ENCODE peak calls at places on chromosomes 11 and 22, in nine cellular contexts. M, P, Q, S, D, O, F, W and G are unnamed samples.

GRCh38 chr11:36372101-36372767 is 76.1 kb downstream of the PRR5L start:
- DNase-seq in M (no peak), P (no peak), Q (no peak), S (no peak), D (no peak), O (no peak), F (peak), W (no peak), G (no peak)

GRCh38 chr11:224424-224823 is 11.7 kb downstream of the SIRT3 start:
- DNase-seq in M (no peak), P (no peak), Q (no peak), S (no peak), D (no peak), O (peak), F (no peak), W (no peak), G (no peak)

GRCh38 chr11:126011220-126011619 is 51.4 kb downstream of the CDON start:
- DNase-seq in M (no peak), P (no peak), Q (no peak), S (no peak), D (no peak), O (no peak), F (no peak), W (no peak), G (no peak)

GRCh38 chr11:1759151-1759850 is 4.4 kb downstream of the CTSD start:
- DNase-seq in M (no peak), P (no peak), Q (no peak), S (no peak), D (no peak), O (peak), F (no peak), W (no peak), G (no peak)

GRCh38 chr11:18230859-18231258 is 5.7 kb downstream of the SAA4 start:
- DNase-seq in M (no peak), P (no peak), Q (no peak), S (no peak), D (no peak), O (no peak), F (no peak), W (no peak), G (no peak)

GRCh38 chr11:57618438-57618837 is 21.0 kb downstream of the SERPING1 start:
- DNase-seq in M (no peak), P (no peak), Q (no peak), S (no peak), D (no peak), O (no peak), F (no peak), W (no peak), G (no peak)

GRCh38 chr11:15158351-15159015 is 43.8 kb downstream of the INSC start:
- DNase-seq in M (no peak), P (no peak), Q (no peak), S (peak), D (no peak), O (no peak), F (peak), W (no peak), G (no peak)

GRCh38 chr11:65204646-65205601 is 23.2 kb downstream of the CAPN1 start:
- DNase-seq in M (peak), P (peak), Q (peak), S (peak), D (no peak), O (peak), F (peak), W (no peak), G (no peak)

GRCh38 chr11:10716543-10717259 is 23.1 kb upstream of the IRAG1 start:
- DNase-seq in M (no peak), P (no peak), Q (no peak), S (no peak), D (no peak), O (no peak), F (peak), W (no peak), G (no peak)

GRCh38 chr11:64314146-64314804 is 3.1 kb downstream of the TRMT112 start:
- DNase-seq in M (no peak), P (no peak), Q (no peak), S (peak), D (no peak), O (no peak), F (peak), W (no peak), G (no peak)

GRCh38 chr11:7490054-7490453 is 4.7 kb downstream of the OLFML1 start:
- DNase-seq in M (no peak), P (no peak), Q (no peak), S (peak), D (no peak), O (no peak), F (peak), W (no peak), G (no peak)

GRCh38 chr22:43014062-43014875 is 680 bp downstream of the PACSIN2 start:
- DNase-seq in M (peak), P (peak), Q (peak), S (peak), D (no peak), O (peak), F (peak), W (peak), G (peak)

GRCh38 chr22:43013355-43014061 is 1.4 kb downstream of the PACSIN2 start:
- DNase-seq in M (peak), P (no peak), Q (peak), S (peak), D (no peak), O (no peak), F (peak), W (no peak), G (peak)

GRCh38 chr22:43015677-43016042 is 711 bp upstream of the PACSIN2 start:
- DNase-seq in M (no peak), P (no peak), Q (no peak), S (no peak), D (no peak), O (no peak), F (no peak), W (no peak), G (no peak)

GRCh38 chr22:43017525-43018290 is 2.8 kb upstream of the PACSIN2 start:
- DNase-seq in M (no peak), P (no peak), Q (no peak), S (no peak), D (no peak), O (no peak), F (no peak), W (no peak), G (no peak)

DNA sequence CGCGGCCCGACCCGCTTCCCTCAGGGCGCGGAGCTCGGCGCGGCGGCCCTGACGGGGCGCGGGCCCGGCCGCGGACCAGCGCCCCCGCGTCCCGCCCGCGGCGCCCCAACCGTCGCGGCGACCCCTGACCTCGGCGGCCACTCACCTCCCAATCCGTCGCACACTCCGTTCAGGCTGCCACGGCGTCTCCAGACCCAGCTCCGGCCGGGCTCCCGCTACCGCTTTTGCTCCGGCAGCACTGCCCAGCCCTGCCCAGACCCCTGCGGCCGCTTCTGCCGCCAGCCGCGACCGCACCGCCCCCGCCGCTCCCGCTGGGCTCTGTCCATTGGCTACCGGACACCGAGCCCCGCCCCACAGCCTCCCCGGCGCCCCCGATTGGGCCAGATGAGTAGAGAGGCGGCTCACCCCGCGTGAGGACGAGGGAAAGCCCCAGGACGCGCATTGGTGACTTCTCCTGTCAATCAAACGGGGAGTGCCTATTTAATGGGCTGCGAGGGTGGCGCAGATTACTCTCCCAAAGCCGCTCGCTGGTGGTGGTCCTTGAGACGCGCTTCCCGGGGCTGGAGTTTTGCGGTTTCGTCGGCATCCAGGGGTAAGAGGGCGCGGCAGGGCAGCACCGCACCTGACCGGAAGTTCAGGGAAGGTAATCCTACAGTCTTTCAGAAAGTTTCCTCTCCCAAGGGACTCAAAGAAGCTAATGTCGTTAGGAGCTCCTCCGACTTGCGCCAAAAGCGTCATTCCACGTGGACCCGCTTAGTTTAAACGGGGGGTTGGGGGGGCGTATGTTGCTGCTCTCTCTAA is at the start of gene PACSIN2:
- DNase-seq in M (peak), P (peak), Q (peak), S (peak), D (peak), O (peak), F (peak), W (peak), G (peak)
- H3K27ac ChIP-seq in M (peak), P (peak), Q (peak), S (no peak), D (peak), O (peak), F (peak), W (peak), G (peak)

DNA sequence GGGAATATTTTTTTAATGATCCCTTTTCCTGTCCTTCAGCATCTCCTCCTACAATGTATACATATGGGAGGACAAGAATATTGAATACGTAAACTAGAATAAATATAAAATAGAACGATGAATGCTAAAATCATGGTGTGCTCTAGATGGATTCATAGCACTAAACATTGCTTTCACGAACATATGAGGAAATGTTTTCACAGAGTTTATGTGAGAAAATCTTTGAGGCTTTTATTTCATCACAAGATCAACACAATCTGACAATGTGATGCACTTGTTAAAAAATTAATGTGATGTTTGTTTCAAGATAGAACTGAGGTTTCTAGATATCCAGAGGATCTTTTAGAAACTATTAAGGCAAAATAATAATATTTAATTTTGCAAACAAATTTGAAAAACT is 3.0 kb downstream of the CARD16 start:
- DNase-seq in M (no peak), P (no peak), Q (no peak), S (no peak), D (no peak), O (no peak), F (no peak), W (no peak), G (no peak)
- H3K27ac ChIP-seq in M (no peak), P (no peak), Q (no peak), S (no peak), D (no peak), O (no peak), F (no peak), W (no peak), G (no peak)

GRCh38 chr11:117872962-117873827 is 3.3 kb downstream of the FXYD6 start:
- DNase-seq in M (no peak), P (no peak), Q (no peak), S (no peak), D (no peak), O (no peak), F (no peak), W (no peak), G (no peak)
- H3K27ac ChIP-seq in M (no peak), P (peak), Q (no peak), S (no peak), D (no peak), O (no peak), F (no peak), W (peak), G (no peak)

GRCh38 chr11:69620663-69621290 is 20.2 kb upstream of the CCND1 start:
- DNase-seq in M (no peak), P (no peak), Q (no peak), S (no peak), D (no peak), O (no peak), F (no peak), W (no peak), G (no peak)
- H3K27ac ChIP-seq in M (no peak), P (no peak), Q (no peak), S (no peak), D (no peak), O (no peak), F (no peak), W (no peak), G (no peak)

GRCh38 chr11:62544521-62545436 is 1.8 kb downstream of the AHNAK start:
- DNase-seq in M (peak), P (no peak), Q (peak), S (peak), D (no peak), O (no peak), F (peak), W (peak), G (no peak)

GRCh38 chr11:62545437-62546243 is 966 bp downstream of the AHNAK start:
- DNase-seq in M (peak), P (peak), Q (peak), S (peak), D (peak), O (peak), F (peak), W (peak), G (peak)

GRCh38 chr11:62546937-62547625 is 475 bp upstream of the AHNAK start:
- DNase-seq in M (peak), P (peak), Q (peak), S (peak), D (no peak), O (peak), F (peak), W (peak), G (peak)

GRCh38 chr11:62547691-62548281 is 1.2 kb upstream of the AHNAK start:
- DNase-seq in M (no peak), P (no peak), Q (peak), S (peak), D (peak), O (no peak), F (peak), W (peak), G (peak)

GRCh38 chr11:62546244-62546936 is at the start of gene AHNAK:
- DNase-seq in M (peak), P (peak), Q (peak), S (peak), D (peak), O (peak), F (peak), W (peak), G (peak)
- H3K27ac ChIP-seq in M (peak), P (peak), Q (peak), S (peak), D (peak), O (peak), F (peak), W (peak), G (peak)

DNA sequence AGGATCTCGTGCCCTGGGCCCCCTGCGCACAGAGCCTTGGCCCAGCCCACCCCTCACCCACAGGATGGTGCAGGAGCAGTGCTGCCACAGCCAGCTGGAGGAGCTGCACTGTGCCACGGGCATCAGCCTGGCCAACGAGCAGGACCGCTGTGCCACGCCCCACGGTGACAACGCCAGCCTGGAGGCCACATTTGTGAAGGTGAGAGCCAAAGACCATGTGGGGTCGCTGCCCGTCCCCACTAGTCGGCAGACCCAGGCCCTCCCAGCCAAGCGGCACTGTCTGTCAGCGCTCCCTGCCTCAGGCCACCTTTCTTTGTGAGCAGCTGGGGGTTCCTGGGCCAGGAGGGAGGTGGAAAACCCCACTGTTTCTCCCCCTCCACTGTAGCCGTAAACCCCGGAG is 22.8 kb downstream of the FBLN1 start:
- DNase-seq in M (no peak), P (no peak), Q (no peak), S (no peak), D (no peak), O (no peak), F (no peak), W (no peak), G (no peak)
- H3K27ac ChIP-seq in M (no peak), P (no peak), Q (no peak), S (no peak), D (peak), O (no peak), F (no peak), W (no peak), G (no peak)

DNA sequence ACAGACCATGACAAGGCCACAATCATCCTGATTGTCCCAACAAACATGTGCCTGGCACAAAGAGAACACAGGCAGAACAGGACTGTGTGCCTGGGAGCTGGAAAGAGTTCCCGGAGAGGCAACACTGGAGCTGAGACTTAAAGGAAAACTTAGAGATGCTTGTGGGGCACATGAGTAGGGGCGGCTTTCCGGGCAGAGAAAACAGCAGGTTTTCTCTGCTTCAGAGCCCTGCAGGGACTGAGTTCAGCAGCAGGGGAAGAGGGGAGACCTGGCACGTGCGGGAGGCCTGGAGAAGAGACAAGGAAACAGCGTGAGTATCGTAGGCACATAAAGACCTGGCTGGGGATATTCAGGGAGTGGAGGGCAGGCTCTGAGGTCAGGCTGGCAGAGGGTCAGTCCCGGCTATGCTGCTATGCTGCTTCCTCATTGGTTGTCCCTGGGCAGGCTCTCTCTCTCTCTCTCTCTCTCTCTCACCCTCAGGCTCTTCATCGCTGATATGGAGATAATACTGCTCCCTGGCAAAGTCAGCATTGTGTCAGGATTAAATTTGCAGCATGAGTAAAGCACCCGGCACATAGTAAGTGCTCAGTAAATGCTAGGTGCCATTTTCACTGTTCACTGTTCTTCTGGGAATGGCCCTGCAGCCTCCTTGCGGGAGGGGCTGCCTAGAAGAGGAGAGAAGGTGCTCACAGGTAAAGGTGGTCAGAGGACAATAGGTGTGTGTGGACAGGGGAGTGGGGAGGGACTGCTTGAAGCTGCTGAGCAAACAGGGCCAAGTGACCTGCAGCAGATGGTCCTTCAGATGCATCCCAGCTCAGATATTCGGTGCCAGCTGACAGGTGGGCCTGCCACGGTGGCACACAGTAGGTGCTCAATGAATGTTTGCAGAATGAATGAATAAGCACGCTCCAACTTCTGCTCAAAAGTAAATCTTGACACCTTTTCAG is 2.0 kb downstream of the KIAA0930 start:
- DNase-seq in M (no peak), P (no peak), Q (no peak), S (no peak), D (no peak), O (no peak), F (no peak), W (no peak), G (no peak)
- H3K27ac ChIP-seq in M (no peak), P (no peak), Q (no peak), S (no peak), D (no peak), O (no peak), F (no peak), W (no peak), G (no peak)

GRCh38 chr11:108226036-108226435 is 3.2 kb downstream of the ATM start:
- DNase-seq in M (no peak), P (no peak), Q (no peak), S (no peak), D (no peak), O (no peak), F (no peak), W (no peak), G (no peak)

GRCh38 chr11:108222686-108223448 is at the start of gene ATM:
- DNase-seq in M (peak), P (peak), Q (peak), S (peak), D (peak), O (peak), F (peak), W (peak), G (peak)

GRCh38 chr11:108223449-108224149 is 732 bp downstream of the ATM start:
- DNase-seq in M (peak), P (peak), Q (no peak), S (no peak), D (peak), O (no peak), F (peak), W (no peak), G (no peak)

GRCh38 chr11:108224366-108224765 is 1.5 kb downstream of the ATM start:
- DNase-seq in M (no peak), P (no peak), Q (no peak), S (no peak), D (no peak), O (no peak), F (no peak), W (no peak), G (no peak)

DNA sequence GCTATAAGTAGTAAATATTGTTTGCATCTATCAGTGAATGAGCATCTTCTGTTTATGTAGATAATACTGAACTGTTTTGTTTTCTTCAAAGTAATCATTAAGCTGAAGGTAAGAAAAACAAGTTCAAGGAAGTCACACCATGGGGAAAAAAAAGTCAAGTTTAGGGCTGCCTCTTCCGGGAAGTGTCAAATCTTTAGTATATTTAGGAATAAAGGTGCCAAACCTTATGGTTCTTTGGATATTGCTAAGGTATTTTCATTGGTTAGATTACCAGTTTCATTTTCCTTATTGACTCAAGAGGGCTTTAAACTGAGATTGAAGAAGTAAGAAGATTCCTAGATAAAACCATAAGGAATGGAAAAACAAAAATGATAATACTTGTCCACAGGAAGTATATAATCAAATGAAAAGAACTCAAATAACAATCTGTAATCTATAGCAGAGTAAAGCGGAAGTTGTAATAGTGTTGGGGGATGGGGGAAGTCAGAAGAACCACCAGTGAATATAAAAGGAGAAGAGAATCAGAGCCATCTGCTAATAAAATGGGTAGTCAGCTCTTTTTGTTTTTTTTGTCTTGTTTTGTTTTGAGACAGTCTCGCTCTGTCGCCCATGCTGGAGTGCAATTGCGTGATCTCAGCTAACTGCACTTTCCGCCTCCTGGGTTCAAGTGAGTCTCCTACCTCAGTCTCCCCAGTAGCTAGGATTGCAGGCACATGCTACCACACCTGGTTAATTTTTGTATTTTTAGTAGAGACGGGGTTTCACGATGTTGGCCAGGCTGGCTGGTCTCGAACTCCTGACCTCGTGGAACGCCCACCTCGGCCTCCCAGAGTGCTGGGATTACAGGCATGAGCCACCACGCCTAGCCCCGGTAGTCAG is 2.3 kb downstream of the ATM start:
- DNase-seq in M (peak), P (no peak), Q (no peak), S (no peak), D (no peak), O (no peak), F (peak), W (no peak), G (no peak)
- H3K27ac ChIP-seq in M (no peak), P (no peak), Q (no peak), S (no peak), D (peak), O (no peak), F (peak), W (peak), G (no peak)